ENCODE peak calls at places on chromosomes 5 and 9, in ten cellular contexts. U, P, H, L, I, O, V, Y, W and T are unnamed samples. For H3K27me3, the result is how much of the 10 kb centered on the place peaks cover.

GRCh38 chr9:89812556-89813181 is 207.9 kb downstream of the GADD45G start:
- DNase-seq in U (peak), P (no peak), H (no peak), L (no peak), I (no peak), O (no peak), V (no peak), Y (no peak), W (no peak), T (no peak)

GRCh38 chr5:150579462-150580400 is 60.7 kb upstream of the SYNPO start:
- DNase-seq in U (peak), P (no peak), H (no peak), L (no peak), I (no peak), O (no peak), V (no peak), Y (no peak), W (no peak), T (no peak)

GRCh38 chr9:12415361-12415760 is 277.8 kb upstream of the TYRP1 start:
- DNase-seq in U (no peak), P (no peak), H (no peak), L (no peak), I (no peak), O (no peak), V (no peak), Y (no peak), W (no peak), T (no peak)

GRCh38 chr5:26700759-26701384 is 337.5 kb downstream of the CDH9 start:
- DNase-seq in U (no peak), P (no peak), H (no peak), L (no peak), I (no peak), O (no peak), V (no peak), Y (no peak), W (no peak), T (no peak)

GRCh38 chr9:89917861-89918260 is 313.0 kb downstream of the GADD45G start:
- DNase-seq in U (no peak), P (no peak), H (no peak), L (no peak), I (no peak), O (no peak), V (no peak), Y (no peak), W (no peak), T (no peak)

GRCh38 chr5:137997726-137998213 is 35.1 kb downstream of the FAM13B start:
- DNase-seq in U (no peak), P (no peak), H (no peak), L (peak), I (no peak), O (no peak), V (no peak), Y (no peak), W (no peak), T (no peak)

GRCh38 chr5:108730617-108731340 is 16.9 kb upstream of the FER start:
- DNase-seq in U (no peak), P (no peak), H (no peak), L (no peak), I (no peak), O (no peak), V (no peak), Y (no peak), W (no peak), T (no peak)

GRCh38 chr5:55682071-55682470 is 30.1 kb downstream of the SLC38A9 start:
- DNase-seq in U (no peak), P (no peak), H (no peak), L (no peak), I (no peak), O (no peak), V (no peak), Y (no peak), W (no peak), T (no peak)

GRCh38 chr9:70747335-70747734 is 332.9 kb upstream of the KLF9 start:
- DNase-seq in U (no peak), P (no peak), H (no peak), L (peak), I (no peak), O (no peak), V (no peak), Y (no peak), W (no peak), T (no peak)

GRCh38 chr9:91755761-91756638 is 194.0 kb downstream of the ROR2 start:
- DNase-seq in U (no peak), P (no peak), H (no peak), L (no peak), I (no peak), O (no peak), V (no peak), Y (no peak), W (no peak), T (no peak)

GRCh38 chr5:122586351-122586750 is 188.5 kb upstream of the SNX2 start:
- DNase-seq in U (no peak), P (peak), H (no peak), L (peak), I (no peak), O (no peak), V (no peak), Y (no peak), W (no peak), T (no peak)

GRCh38 chr5:113070901-113071300 is 94.3 kb downstream of the DCP2 start:
- DNase-seq in U (no peak), P (no peak), H (no peak), L (no peak), I (no peak), O (no peak), V (no peak), Y (no peak), W (no peak), T (no peak)

GRCh38 chr9:75039804-75040203 is 11.7 kb upstream of the CARNMT1 start:
- DNase-seq in U (no peak), P (no peak), H (no peak), L (no peak), I (no peak), O (no peak), V (no peak), Y (no peak), W (no peak), T (no peak)

GRCh38 chr5:100902406-100903035 is 561 bp downstream of the ST8SIA4 start:
- DNase-seq in U (no peak), P (no peak), H (no peak), L (no peak), I (peak), O (no peak), V (no peak), Y (no peak), W (no peak), T (peak)

GRCh38 chr9:124282442-124283231 is 24.9 kb downstream of the NEK6 start:
- DNase-seq in U (peak), P (no peak), H (peak), L (peak), I (peak), O (peak), V (no peak), Y (peak), W (peak), T (no peak)

GRCh38 chr9:107973451-107973850 is 483.9 kb upstream of the KLF4 start:
- DNase-seq in U (no peak), P (no peak), H (no peak), L (no peak), I (no peak), O (no peak), V (peak), Y (no peak), W (no peak), T (no peak)

GRCh38 chr9:84170521-84171141 is 169.9 kb downstream of the SLC28A3 start:
- DNase-seq in U (peak), P (peak), H (peak), L (peak), I (peak), O (peak), V (no peak), Y (peak), W (peak), T (no peak)

GRCh38 chr5:9613360-9613759 is 16.8 kb downstream of the TAS2R1 start:
- DNase-seq in U (no peak), P (no peak), H (no peak), L (no peak), I (no peak), O (no peak), V (no peak), Y (no peak), W (no peak), T (no peak)

GRCh38 chr5:5298068-5298633 is 124.3 kb upstream of the ICE1 start:
- DNase-seq in U (no peak), P (no peak), H (no peak), L (no peak), I (no peak), O (no peak), V (no peak), Y (no peak), W (no peak), T (no peak)

GRCh38 chr5:112863549-112863948 is 2.5 kb downstream of the SRP19 start:
- DNase-seq in U (no peak), P (no peak), H (no peak), L (peak), I (no peak), O (peak), V (no peak), Y (no peak), W (no peak), T (no peak)

GRCh38 chr9:114224247-114224610 is 68.9 kb downstream of the COL27A1 start:
- DNase-seq in U (no peak), P (no peak), H (no peak), L (peak), I (no peak), O (no peak), V (no peak), Y (no peak), W (no peak), T (no peak)

GRCh38 chr5:96408276-96408777 is 24.7 kb downstream of the PCSK1 start:
- DNase-seq in U (no peak), P (no peak), H (no peak), L (peak), I (no peak), O (no peak), V (no peak), Y (no peak), W (no peak), T (no peak)

GRCh38 chr5:139458580-139459407 is 3.7 kb downstream of the ECSCR start:
- DNase-seq in U (no peak), P (no peak), H (no peak), L (peak), I (no peak), O (no peak), V (no peak), Y (no peak), W (no peak), T (peak)

GRCh38 chr5:168162464-168162863 is 129.0 kb upstream of the WWC1 start:
- DNase-seq in U (no peak), P (no peak), H (no peak), L (no peak), I (no peak), O (no peak), V (no peak), Y (no peak), W (no peak), T (no peak)

GRCh38 chr5:79845448-79846197 is 145.4 kb downstream of the MTX3 start:
- DNase-seq in U (no peak), P (peak), H (no peak), L (peak), I (no peak), O (no peak), V (no peak), Y (no peak), W (peak), T (no peak)

GRCh38 chr5:149745-150450 is 41.4 kb upstream of the LRRC14B start:
- DNase-seq in U (no peak), P (no peak), H (no peak), L (no peak), I (no peak), O (no peak), V (peak), Y (no peak), W (no peak), T (no peak)

GRCh38 chr9:121447341-121447834 is 52.3 kb downstream of the GGTA1 start:
- DNase-seq in U (no peak), P (peak), H (no peak), L (peak), I (no peak), O (no peak), V (no peak), Y (no peak), W (no peak), T (no peak)

GRCh38 chr9:111036068-111036789 is 2.0 kb downstream of the LPAR1 start:
- DNase-seq in U (peak), P (no peak), H (peak), L (peak), I (peak), O (peak), V (peak), Y (peak), W (peak), T (no peak)

GRCh38 chr9:112032733-112033132 is 136.1 kb downstream of the UGCG start:
- DNase-seq in U (no peak), P (no peak), H (no peak), L (no peak), I (no peak), O (no peak), V (no peak), Y (no peak), W (no peak), T (no peak)

GRCh38 chr5:132224721-132225120 is 2.9 kb downstream of the P4HA2 start:
- DNase-seq in U (peak), P (no peak), H (no peak), L (no peak), I (no peak), O (no peak), V (no peak), Y (no peak), W (no peak), T (no peak)

GRCh38 chr9:38687389-38687842 is 32.5 kb downstream of the FAM240B start:
- DNase-seq in U (no peak), P (no peak), H (peak), L (no peak), I (peak), O (peak), V (peak), Y (peak), W (no peak), T (no peak)

GRCh38 chr5:159187674-159188164 is 21.6 kb downstream of the RNF145 start:
- DNase-seq in U (no peak), P (no peak), H (no peak), L (no peak), I (no peak), O (no peak), V (no peak), Y (no peak), W (no peak), T (no peak)

GRCh38 chr5:107215581-107215980 is 455.2 kb downstream of the EFNA5 start:
- DNase-seq in U (no peak), P (no peak), H (no peak), L (no peak), I (no peak), O (no peak), V (no peak), Y (no peak), W (no peak), T (no peak)

GRCh38 chr5:127296321-127296720 is 5.7 kb downstream of the MEGF10 start:
- DNase-seq in U (no peak), P (no peak), H (no peak), L (peak), I (no peak), O (no peak), V (no peak), Y (no peak), W (no peak), T (no peak)

GRCh38 chr5:157342822-157343402 is 77.0 kb downstream of the CYFIP2 start:
- DNase-seq in U (peak), P (no peak), H (peak), L (peak), I (peak), O (no peak), V (no peak), Y (peak), W (no peak), T (no peak)

GRCh38 chr5:14178671-14179211 is 35.6 kb downstream of the TRIO start:
- DNase-seq in U (no peak), P (no peak), H (no peak), L (peak), I (no peak), O (no peak), V (no peak), Y (no peak), W (no peak), T (no peak)

GRCh38 chr9:113775714-113776113 is 100.4 kb upstream of the ZNF618 start:
- DNase-seq in U (no peak), P (no peak), H (no peak), L (no peak), I (no peak), O (no peak), V (no peak), Y (no peak), W (no peak), T (no peak)

GRCh38 chr5:80960531-80961375 is 590 bp downstream of the RASGRF2 start:
- DNase-seq in U (no peak), P (no peak), H (peak), L (no peak), I (peak), O (peak), V (no peak), Y (peak), W (peak), T (peak)
- H3K27me3 ChIP-seq in U (under half), P (under half), H (under half), L (under half), I (under half), O (under half), V (under half), Y (half or more), W (under half), T (under half)

GRCh38 chr5:81121836-81122235 is 111.3 kb upstream of the CKMT2 start:
- DNase-seq in U (no peak), P (no peak), H (no peak), L (no peak), I (no peak), O (no peak), V (no peak), Y (no peak), W (no peak), T (no peak)
- H3K27ac ChIP-seq in U (no peak), P (no peak), H (no peak), L (no peak), I (no peak), O (no peak), V (no peak), Y (no peak), W (no peak), T (no peak)

GRCh38 chr9:93976973-93977372 is 21.8 kb upstream of the BARX1 start:
- DNase-seq in U (no peak), P (no peak), H (no peak), L (no peak), I (no peak), O (no peak), V (no peak), Y (no peak), W (no peak), T (no peak)
- H3K27me3 ChIP-seq in U (under half), P (under half), H (under half), L (under half), I (under half), O (under half), V (under half), Y (under half), W (under half), T (under half)

DNA sequence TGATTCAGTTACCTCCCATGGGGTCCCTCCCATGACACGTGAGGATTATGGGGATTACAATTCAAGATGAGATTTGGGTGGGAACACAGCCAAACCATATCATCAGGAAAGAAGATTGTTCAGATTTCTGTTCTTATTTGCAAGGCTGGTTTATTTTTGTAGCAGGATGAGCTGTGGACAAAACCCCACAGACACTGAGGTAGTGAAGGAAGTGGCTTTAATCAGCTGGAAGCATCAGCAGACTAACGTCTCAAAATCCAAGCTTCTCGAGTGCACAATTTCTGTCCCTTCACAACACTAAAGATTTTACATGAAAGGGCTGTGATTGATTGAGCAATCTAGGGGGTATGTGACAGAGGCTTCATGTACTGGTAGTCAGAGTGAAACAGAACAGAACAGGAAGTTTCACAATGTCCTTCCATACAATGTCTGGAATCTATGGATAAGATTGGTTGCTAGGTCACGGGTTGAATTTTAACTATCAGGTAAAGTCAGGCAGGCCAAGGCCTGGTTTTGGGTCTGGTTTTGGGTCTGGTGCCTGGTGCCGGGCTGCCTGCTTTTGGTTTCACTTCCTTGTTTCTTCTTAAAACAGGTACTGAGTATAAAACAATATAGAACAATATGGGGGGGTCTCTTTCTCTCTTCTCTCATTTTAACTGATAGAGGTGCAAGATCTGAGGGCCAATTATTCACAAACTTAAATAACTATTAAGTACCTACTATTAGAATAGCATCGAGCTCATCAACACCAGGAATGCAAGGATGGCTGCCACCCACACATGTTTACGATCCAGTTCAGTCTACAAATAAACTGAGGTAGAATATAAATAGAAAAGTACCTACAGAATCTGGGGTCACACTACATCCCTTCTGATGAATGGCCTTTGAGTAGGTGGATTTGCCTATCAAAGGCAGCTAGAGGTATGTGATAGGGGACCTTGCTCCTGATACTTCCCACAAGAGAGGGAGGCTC is 91.5 kb upstream of the ZNF366 start:
- DNase-seq in U (no peak), P (no peak), H (no peak), L (peak), I (no peak), O (no peak), V (no peak), Y (no peak), W (no peak), T (no peak)
- H3K27ac ChIP-seq in U (peak), P (peak), H (peak), L (peak), I (no peak), O (no peak), V (peak), Y (peak), W (peak), T (no peak)

GRCh38 chr5:3596261-3596825 is 711 bp downstream of the IRX1 start:
- DNase-seq in U (no peak), P (no peak), H (no peak), L (no peak), I (no peak), O (no peak), V (no peak), Y (no peak), W (no peak), T (no peak)
- H3K27me3 ChIP-seq in U (under half), P (half or more), H (half or more), L (half or more), I (half or more), O (half or more), V (under half), Y (half or more), W (under half), T (half or more)

DNA sequence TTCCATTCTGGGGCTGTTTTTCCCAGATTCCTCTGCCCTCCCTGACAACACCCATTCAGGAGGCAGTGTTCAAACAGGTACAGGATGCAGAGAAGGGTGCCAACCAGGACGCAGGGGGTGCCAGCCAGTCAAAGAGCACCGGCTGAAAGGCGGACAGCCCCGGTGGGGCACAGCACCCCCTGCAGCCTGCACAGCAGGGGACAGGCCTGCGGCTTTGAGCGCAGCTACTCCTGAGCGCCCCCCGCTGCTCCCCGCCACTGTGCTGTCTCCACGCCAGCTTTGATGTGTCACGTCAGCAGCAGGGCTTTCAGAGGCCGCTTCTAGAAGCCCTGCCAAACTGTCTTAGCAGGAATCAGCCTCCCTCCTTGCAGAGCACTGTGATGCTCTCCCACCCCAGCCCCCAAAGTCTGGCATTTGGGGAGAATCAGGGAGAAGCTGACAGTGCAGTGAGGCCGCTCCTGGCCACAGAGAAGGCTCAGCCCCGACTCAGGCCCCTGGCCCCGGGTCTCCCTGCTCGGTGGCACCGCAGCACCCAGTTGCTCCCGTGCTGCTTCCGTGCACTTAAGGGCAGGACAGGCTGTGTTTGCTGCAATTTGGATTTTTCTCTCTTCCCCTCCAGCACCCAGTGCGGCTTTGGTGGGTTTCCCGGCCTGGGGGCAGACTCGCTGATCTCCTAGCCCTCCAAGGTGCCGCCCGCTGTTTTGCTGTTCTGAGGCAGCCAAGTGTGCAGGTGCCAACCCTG is 20.3 kb downstream of the AK8 start:
- DNase-seq in U (no peak), P (no peak), H (no peak), L (peak), I (no peak), O (peak), V (no peak), Y (peak), W (no peak), T (no peak)
- H3K27ac ChIP-seq in U (no peak), P (peak), H (no peak), L (no peak), I (no peak), O (no peak), V (no peak), Y (no peak), W (peak), T (no peak)

GRCh38 chr9:136644593-136645342 is 17.9 kb upstream of the EGFL7 start:
- DNase-seq in U (peak), P (no peak), H (peak), L (no peak), I (peak), O (peak), V (peak), Y (peak), W (peak), T (peak)

GRCh38 chr9:136644343-136644592 is 18.4 kb upstream of the EGFL7 start:
- DNase-seq in U (peak), P (no peak), H (peak), L (no peak), I (peak), O (peak), V (no peak), Y (peak), W (no peak), T (no peak)

GRCh38 chr9:136646827-136647711 is 15.6 kb upstream of the EGFL7 start:
- DNase-seq in U (no peak), P (no peak), H (peak), L (no peak), I (no peak), O (peak), V (no peak), Y (peak), W (no peak), T (no peak)

GRCh38 chr9:136645903-136646754 is 16.6 kb upstream of the EGFL7 start:
- DNase-seq in U (no peak), P (no peak), H (peak), L (no peak), I (no peak), O (peak), V (no peak), Y (peak), W (no peak), T (no peak)

GRCh38 chr9:136645343-136645902 is 17.3 kb upstream of the EGFL7 start:
- DNase-seq in U (no peak), P (no peak), H (peak), L (no peak), I (no peak), O (peak), V (no peak), Y (peak), W (no peak), T (no peak)
- H3K27me3 ChIP-seq in U (under half), P (under half), H (under half), L (under half), I (under half), O (under half), V (under half), Y (under half), W (under half), T (under half)